ENCODE peak calls at places on chromosomes 2 and 18, in four cellular contexts. D is GM23248, S is colonic mucosa, X is SJSA1. G is an unnamed sample. For H3K4me1, the result is how much of the 10 kb centered on the place peaks cover.

GRCh38 chr2:128358941-128359731 is 40.5 kb upstream of the HS6ST1 start:
- DNase-seq in D (no peak), S (peak), X (no peak), G (no peak)

GRCh38 chr2:220999351-220999750 is 572.8 kb downstream of the EPHA4 start:
- DNase-seq in D (peak), S (no peak), X (no peak), G (no peak)

GRCh38 chr2:213150315-213150951 is 979 bp downstream of the IKZF2 start:
- DNase-seq in D (peak), S (peak), X (peak), G (peak)

GRCh38 chr2:23761638-23762037 is 165.3 kb downstream of the ATAD2B start:
- DNase-seq in D (no peak), S (no peak), X (no peak), G (no peak)

GRCh38 chr18:24958001-24958400 is 394.0 kb downstream of the ZNF521 start:
- DNase-seq in D (no peak), S (no peak), X (no peak), G (no peak)

GRCh38 chr2:196675963-196676362 is 36.4 kb downstream of the CCDC150 start:
- DNase-seq in D (no peak), S (no peak), X (no peak), G (no peak)

GRCh38 chr2:236601306-236602202 is 31.9 kb downstream of the ACKR3 start:
- DNase-seq in D (no peak), S (no peak), X (no peak), G (no peak)

GRCh38 chr2:75482398-75482797 is 78.3 kb downstream of the EVA1A start:
- DNase-seq in D (no peak), S (no peak), X (no peak), G (no peak)

GRCh38 chr2:79512442-79513401 is at the start of gene CTNNA2:
- DNase-seq in D (peak), S (peak), X (no peak), G (peak)

GRCh38 chr2:15728247-15728721 is 136.6 kb downstream of the DDX1 start:
- DNase-seq in D (no peak), S (no peak), X (no peak), G (no peak)

GRCh38 chr2:43152711-43153627 is 73.4 kb downstream of the ZFP36L2 start:
- DNase-seq in D (no peak), S (no peak), X (no peak), G (peak)

GRCh38 chr2:114426111-114426510 is 16.3 kb upstream of the DPP10 start:
- DNase-seq in D (no peak), S (no peak), X (no peak), G (no peak)

GRCh38 chr2:19746611-19747309 is 155.0 kb downstream of the TTC32 start:
- DNase-seq in D (peak), S (no peak), X (peak), G (no peak)

GRCh38 chr2:125837108-125837507 is 818.9 kb upstream of the GYPC start:
- DNase-seq in D (no peak), S (peak), X (no peak), G (no peak)

GRCh38 chr18:48004577-48004976 is 74.1 kb upstream of the SMAD2 start:
- DNase-seq in D (no peak), S (no peak), X (no peak), G (no peak)

GRCh38 chr18:2657788-2658458 is 2.4 kb downstream of the SMCHD1 start:
- DNase-seq in D (peak), S (no peak), X (peak), G (no peak)

GRCh38 chr2:43426305-43427031 is 169.4 kb downstream of the THADA start:
- DNase-seq in D (peak), S (peak), X (peak), G (peak)

GRCh38 chr2:163341426-163341825 is 394.4 kb downstream of the FIGN start:
- DNase-seq in D (peak), S (no peak), X (no peak), G (no peak)

GRCh38 chr2:65530547-65531320 is 98.3 kb upstream of the SPRED2 start:
- DNase-seq in D (peak), S (no peak), X (no peak), G (no peak)

GRCh38 chr2:871926-872680 is 78.5 kb upstream of the SNTG2 start:
- DNase-seq in D (no peak), S (no peak), X (no peak), G (no peak)

GRCh38 chr18:1777843-1778242 is 793.5 kb downstream of the METTL4 start:
- DNase-seq in D (no peak), S (no peak), X (no peak), G (no peak)

GRCh38 chr2:191604154-191604553 is 73.8 kb upstream of the NABP1 start:
- DNase-seq in D (no peak), S (no peak), X (no peak), G (no peak)

GRCh38 chr2:207847098-207847806 is 77.5 kb upstream of the FZD5 start:
- DNase-seq in D (no peak), S (no peak), X (no peak), G (no peak)

GRCh38 chr2:122543815-122544214 is 788.4 kb downstream of the TSN start:
- DNase-seq in D (peak), S (no peak), X (no peak), G (no peak)

GRCh38 chr2:170745263-170745662 is 24.9 kb upstream of the ERICH2 start:
- DNase-seq in D (no peak), S (no peak), X (no peak), G (no peak)

GRCh38 chr2:164495491-164496223 is 125.6 kb downstream of the GRB14 start:
- DNase-seq in D (peak), S (no peak), X (peak), G (no peak)

GRCh38 chr2:231900975-231901374 is 25.2 kb downstream of the NPPC start:
- DNase-seq in D (no peak), S (no peak), X (no peak), G (no peak)

GRCh38 chr2:16537347-16537746 is 128.3 kb downstream of the CYRIA start:
- DNase-seq in D (peak), S (no peak), X (no peak), G (no peak)

GRCh38 chr2:172137109-172137508 is 34.4 kb upstream of the DLX2 start:
- DNase-seq in D (no peak), S (no peak), X (no peak), G (no peak)

GRCh38 chr2:231200805-231201474 is 2.5 kb downstream of the ARMC9 start:
- DNase-seq in D (peak), S (no peak), X (peak), G (no peak)

GRCh38 chr2:24919100-24919976 is 699 bp downstream of the ADCY3 start:
- DNase-seq in D (peak), S (peak), X (peak), G (no peak)

GRCh38 chr2:227106845-227107759 is 56.9 kb downstream of the COL4A4 start:
- DNase-seq in D (peak), S (peak), X (peak), G (no peak)

GRCh38 chr2:213846856-213847255 is 562.6 kb downstream of the SPAG16 start:
- DNase-seq in D (no peak), S (no peak), X (no peak), G (no peak)

GRCh38 chr2:161946489-161947107 is 127.4 kb downstream of the DPP4 start:
- DNase-seq in D (peak), S (peak), X (no peak), G (no peak)

DNA sequence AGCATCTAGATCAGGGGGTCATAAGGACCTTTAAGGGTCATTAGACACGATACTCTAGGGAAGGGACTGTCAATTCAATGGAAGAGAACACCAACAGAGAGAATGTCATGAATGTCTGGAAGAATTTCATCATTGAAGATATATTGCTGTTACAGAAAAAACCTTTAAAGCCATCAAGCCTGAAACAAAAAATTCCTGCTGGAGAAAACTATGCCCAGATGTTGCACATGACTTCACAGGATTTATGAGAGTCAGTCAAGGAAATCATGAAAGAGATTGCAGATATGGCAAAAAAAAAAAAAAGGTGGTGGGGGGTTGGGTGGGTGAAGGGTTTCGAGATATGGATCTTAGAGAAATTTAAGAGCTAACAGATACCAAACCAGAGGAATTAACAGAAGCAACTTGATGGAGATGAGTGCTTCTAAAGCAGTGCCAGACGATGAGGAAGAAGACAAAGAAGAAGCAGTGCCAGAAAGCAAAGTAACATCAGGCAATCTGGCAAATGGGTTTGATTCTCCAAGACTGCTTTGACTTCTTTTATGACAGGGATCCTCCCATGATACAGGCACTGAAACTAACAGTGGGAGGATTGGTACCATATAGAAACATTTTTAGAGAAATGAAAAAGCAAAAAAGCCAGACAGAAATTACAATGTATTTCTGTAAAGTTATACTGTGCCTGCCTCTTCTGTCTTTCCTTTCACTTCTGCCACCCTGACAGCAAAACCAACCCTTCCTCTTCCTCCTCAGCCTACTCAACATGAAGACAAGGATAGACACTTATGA is 28.5 kb downstream of the MAP4K3 start:
- DNase-seq in D (no peak), S (no peak), X (no peak), G (no peak)
- H3K4me1 ChIP-seq in D (half or more), S (under half), X (under half), G (half or more)

GRCh38 chr18:29057703-29058102 is 880.8 kb upstream of the CDH2 start:
- DNase-seq in D (no peak), S (no peak), X (no peak), G (no peak)

GRCh38 chr18:29063346-29063745 is 886.4 kb upstream of the CDH2 start:
- DNase-seq in D (no peak), S (no peak), X (no peak), G (no peak)

GRCh38 chr18:29062921-29063320 is 886.0 kb upstream of the CDH2 start:
- DNase-seq in D (no peak), S (no peak), X (no peak), G (no peak)

GRCh38 chr18:29060349-29060748 is 883.4 kb upstream of the CDH2 start:
- DNase-seq in D (no peak), S (no peak), X (no peak), G (no peak)
- H3K4me1 ChIP-seq in D (under half), S (under half), X (under half), G (under half)

GRCh38 chr2:88857951-88858406 is 166.5 kb downstream of the RPIA start:
- DNase-seq in D (no peak), S (peak), X (no peak), G (no peak)
- H3K4me1 ChIP-seq in D (under half), S (under half), X (under half), G (under half)

DNA sequence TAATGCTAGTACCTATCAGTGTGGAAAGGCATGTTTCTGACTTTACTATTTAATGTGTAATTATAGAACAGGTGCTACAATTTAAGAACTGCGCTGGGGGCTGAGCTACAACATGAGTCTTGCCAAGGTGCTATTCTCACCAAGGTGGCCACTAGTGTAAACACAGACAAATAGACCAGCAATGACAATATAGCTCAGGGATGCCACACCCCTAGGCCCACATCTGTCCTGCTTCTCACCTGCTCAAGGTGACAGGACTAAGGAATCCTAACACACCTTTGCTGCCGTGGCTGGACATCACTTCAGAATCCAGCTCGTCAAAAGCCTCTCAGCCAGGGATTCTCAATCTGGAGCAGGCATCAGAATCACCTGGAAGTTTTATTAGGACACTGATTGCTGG is 17.1 kb downstream of the ATP8B1 start:
- DNase-seq in D (no peak), S (peak), X (no peak), G (no peak)
- H3K4me1 ChIP-seq in D (half or more), S (under half), X (under half), G (under half)

GRCh38 chr18:77131100-77131651 is 1.4 kb downstream of the MBP start:
- DNase-seq in D (no peak), S (peak), X (no peak), G (peak)
- H3K4me1 ChIP-seq in D (under half), S (under half), X (under half), G (half or more)

GRCh38 chr2:64404002-64404731 is 49.8 kb upstream of the LGALSL start:
- DNase-seq in D (peak), S (peak), X (no peak), G (peak)
- H3K4me1 ChIP-seq in D (under half), S (under half), X (under half), G (under half)

GRCh38 chr18:13581496-13581895 is 144.9 kb downstream of the FAM210A start:
- DNase-seq in D (no peak), S (no peak), X (no peak), G (no peak)

GRCh38 chr18:13578400-13578799 is 148.0 kb downstream of the FAM210A start:
- DNase-seq in D (no peak), S (no peak), X (no peak), G (no peak)

GRCh38 chr18:13580351-13580750 is 146.0 kb downstream of the FAM210A start:
- DNase-seq in D (no peak), S (no peak), X (no peak), G (no peak)

GRCh38 chr18:13581055-13581454 is 145.3 kb downstream of the FAM210A start:
- DNase-seq in D (no peak), S (no peak), X (no peak), G (no peak)

GRCh38 chr18:13579874-13580273 is 146.5 kb downstream of the FAM210A start:
- DNase-seq in D (no peak), S (no peak), X (no peak), G (no peak)
- H3K4me1 ChIP-seq in D (under half), S (under half), X (under half), G (under half)

DNA sequence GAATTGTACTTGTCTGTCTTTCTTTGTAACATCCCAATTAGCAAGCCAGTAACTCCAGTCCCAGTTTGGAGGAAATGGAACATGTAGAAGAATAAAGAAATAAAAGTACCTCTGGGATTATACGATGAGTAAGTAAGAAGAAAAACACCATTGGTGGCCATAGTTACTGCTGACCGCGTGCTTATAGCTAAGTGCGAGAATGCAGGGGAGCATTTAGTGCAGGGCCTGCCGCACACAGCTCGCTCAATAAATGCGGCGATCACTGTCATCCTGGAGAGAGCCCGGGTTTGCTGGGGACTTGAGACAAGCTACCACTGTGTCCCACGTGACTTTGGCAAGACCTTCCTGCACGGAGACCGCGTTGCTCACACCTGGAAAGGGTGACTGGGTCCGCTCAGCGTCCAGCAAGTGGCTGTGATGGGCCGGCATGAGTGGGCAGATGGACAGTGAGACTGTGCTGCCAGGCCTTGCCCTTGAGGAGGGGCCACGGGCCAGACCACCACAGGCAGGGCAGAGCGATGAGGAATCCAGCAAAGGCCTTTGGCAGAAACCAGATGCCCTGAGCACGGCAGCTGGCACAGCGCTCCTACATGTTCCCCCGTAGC is 54.8 kb downstream of the ADI1 start:
- DNase-seq in D (no peak), S (no peak), X (no peak), G (peak)
- H3K4me1 ChIP-seq in D (under half), S (under half), X (under half), G (under half)